ENCODE peak calls at places on chromosomes 4 and X, in ten cellular contexts. B, O, V, U, A, F, Z, Y, M and C are unnamed samples.

GRCh38 chrX:73448379-73448778 is 1.5 kb downstream of the CDX4 start:
- DNase-seq in B (no peak), O (no peak), V (no peak), U (no peak), A (no peak), F (no peak), Z (no peak), Y (no peak), M (no peak), C (no peak)

GRCh38 chr4:152535236-152535902 is 523 bp downstream of the FBXW7 start:
- DNase-seq in B (no peak), O (peak), V (no peak), U (no peak), A (no peak), F (no peak), Z (no peak), Y (peak), M (no peak), C (no peak)

GRCh38 chr4:51963871-51964513 is 56.2 kb downstream of the LRRC66 start:
- DNase-seq in B (no peak), O (no peak), V (no peak), U (no peak), A (no peak), F (no peak), Z (no peak), Y (no peak), M (no peak), C (no peak)

GRCh38 chr4:128358231-128358902 is 70.8 kb upstream of the PGRMC2 start:
- DNase-seq in B (no peak), O (no peak), V (no peak), U (no peak), A (peak), F (no peak), Z (no peak), Y (no peak), M (no peak), C (peak)

GRCh38 chrX:103687073-103687695 is 685 bp upstream of the MORF4L2 start:
- DNase-seq in B (peak), O (peak), V (peak), U (peak), A (peak), F (peak), Z (peak), Y (peak), M (peak), C (no peak)

GRCh38 chr4:153488719-153489384 is 22.7 kb downstream of the TMEM131L start:
- DNase-seq in B (peak), O (no peak), V (no peak), U (peak), A (peak), F (no peak), Z (peak), Y (peak), M (no peak), C (peak)

GRCh38 chr4:1241936-1242505 is 6.9 kb downstream of the CTBP1 start:
- DNase-seq in B (no peak), O (peak), V (no peak), U (peak), A (no peak), F (no peak), Z (no peak), Y (peak), M (no peak), C (no peak)

GRCh38 chr4:16202598-16202997 is 23.7 kb downstream of the TAPT1 start:
- DNase-seq in B (no peak), O (no peak), V (no peak), U (no peak), A (no peak), F (no peak), Z (no peak), Y (no peak), M (no peak), C (peak)

GRCh38 chr4:20292739-20293138 is 41.0 kb downstream of the SLIT2 start:
- DNase-seq in B (no peak), O (no peak), V (no peak), U (no peak), A (no peak), F (no peak), Z (no peak), Y (no peak), M (no peak), C (no peak)

GRCh38 chr4:4417886-4418285 is 31.0 kb downstream of the NSG1 start:
- DNase-seq in B (no peak), O (no peak), V (no peak), U (no peak), A (no peak), F (no peak), Z (no peak), Y (no peak), M (no peak), C (no peak)

GRCh38 chrX:50333308-50333707 is 128.7 kb downstream of the CCNB3 start:
- DNase-seq in B (no peak), O (no peak), V (no peak), U (no peak), A (no peak), F (no peak), Z (no peak), Y (no peak), M (no peak), C (no peak)

GRCh38 chrX:17038277-17038676 is 91.8 kb downstream of the REPS2 start:
- DNase-seq in B (no peak), O (no peak), V (no peak), U (no peak), A (no peak), F (no peak), Z (no peak), Y (no peak), M (no peak), C (no peak)

GRCh38 chrX:108131471-108131870 is 39.9 kb downstream of the ATG4A start:
- DNase-seq in B (no peak), O (no peak), V (no peak), U (no peak), A (peak), F (no peak), Z (no peak), Y (no peak), M (no peak), C (peak)

GRCh38 chr4:172168888-172169287 is 355.7 kb downstream of the GALNTL6 start:
- DNase-seq in B (no peak), O (no peak), V (no peak), U (no peak), A (no peak), F (no peak), Z (no peak), Y (no peak), M (no peak), C (no peak)

GRCh38 chrX:31039327-31039711 is 32.5 kb downstream of the FTHL17 start:
- DNase-seq in B (no peak), O (no peak), V (no peak), U (no peak), A (no peak), F (no peak), Z (no peak), Y (no peak), M (no peak), C (no peak)

GRCh38 chrX:110491846-110492620 is 133.4 kb downstream of the RTL9 start:
- DNase-seq in B (no peak), O (no peak), V (no peak), U (no peak), A (no peak), F (no peak), Z (no peak), Y (no peak), M (no peak), C (no peak)

GRCh38 chr4:52054254-52054653 is 3.1 kb downstream of the SPATA18 start:
- DNase-seq in B (no peak), O (no peak), V (no peak), U (no peak), A (no peak), F (no peak), Z (no peak), Y (no peak), M (no peak), C (no peak)

GRCh38 chr4:78529569-78530209 is 21.9 kb upstream of the ANXA3 start:
- DNase-seq in B (no peak), O (no peak), V (no peak), U (no peak), A (peak), F (no peak), Z (no peak), Y (no peak), M (no peak), C (no peak)

GRCh38 chr4:129641179-129641578 is 545.2 kb downstream of the C4orf33 start:
- DNase-seq in B (peak), O (no peak), V (peak), U (peak), A (peak), F (peak), Z (no peak), Y (no peak), M (no peak), C (peak)

GRCh38 chrX:135000516-135000915 is 9.7 kb downstream of the SMIM10 start:
- DNase-seq in B (no peak), O (no peak), V (no peak), U (no peak), A (peak), F (no peak), Z (no peak), Y (no peak), M (no peak), C (no peak)